ENCODE peak calls at places on chromosomes 13 and 19, in four cellular contexts. R is left ventricle myocardium inferior, S is A549, C is GM20000. F is an unnamed sample.
A peak's percentile ranks its signal among the peaks of the same experiment; 100 is the strongest.

GRCh38 chr19:43983912-43984686 is at the start of gene ZNF155:
- DNase-seq in S (peak; percentile 93), C (peak; percentile 66), R (peak; percentile 90), F (peak; percentile 85)

GRCh38 chr13:51794959-51795358 is 9.0 kb downstream of the DHRS12 start:
- DNase-seq in C (no peak), S (no peak), R (no peak), F (no peak)

GRCh38 chr13:33931397-33931987 is 113.5 kb downstream of the RFC3 start:
- DNase-seq in S (peak; percentile 1), R (no peak), C (peak; percentile 22), F (peak; percentile 44)

GRCh38 chr19:38649305-38650179 is 2.1 kb downstream of the ACTN4 start:
- DNase-seq in R (no peak), C (no peak), S (peak; percentile 89), F (peak; percentile 80)

GRCh38 chr13:106213028-106213427 is 322.4 kb downstream of the EFNB2 start:
- DNase-seq in C (no peak), R (no peak), S (no peak), F (no peak)

GRCh38 chr13:28022848-28023518 is 34.5 kb upstream of the URAD start:
- DNase-seq in S (no peak), R (no peak), C (no peak), F (no peak)

GRCh38 chr19:28402701-28403290 is 810.2 kb downstream of the UQCRFS1 start:
- DNase-seq in S (no peak), C (no peak), R (no peak), F (no peak)

GRCh38 chr13:24491853-24492252 is 20.7 kb downstream of the PARP4 start:
- DNase-seq in S (no peak), R (no peak), C (no peak), F (no peak)

GRCh38 chr13:94435604-94436226 is 43.8 kb downstream of the DCT start:
- DNase-seq in R (no peak), S (peak; percentile 26), C (peak; percentile 41), F (no peak)

GRCh38 chr19:33438987-33439781 is 65.7 kb downstream of the CEBPG start:
- DNase-seq in R (peak; percentile 10), C (no peak), S (no peak), F (no peak)

GRCh38 chr13:50810998-50811397 is 32.5 kb downstream of the DLEU7 start:
- DNase-seq in C (peak; percentile 56), S (no peak), R (no peak), F (no peak)

GRCh38 chr19:38721977-38722773 is 22.1 kb downstream of the CAPN12 start:
- DNase-seq in R (peak; percentile 71), S (no peak), C (no peak), F (peak; percentile 82)

GRCh38 chr13:35936579-35936978 is 194.6 kb downstream of the DCLK1 start:
- DNase-seq in C (no peak), S (no peak), R (no peak), F (no peak)

GRCh38 chr13:107203146-107203847 is 635.4 kb upstream of the ARGLU1 start:
- DNase-seq in C (peak; percentile 6), R (no peak), S (peak; percentile 5), F (peak; percentile 1)

GRCh38 chr13:100646030-100646673 is 28.4 kb downstream of the TMTC4 start:
- DNase-seq in S (peak; percentile 8), C (no peak), R (no peak), F (peak; percentile 5)

GRCh38 chr13:113495494-113496251 is 5.2 kb upstream of the DCUN1D2 start:
- DNase-seq in C (no peak), S (no peak), R (no peak), F (no peak)

GRCh38 chr19:48720251-48720612 is 707 bp upstream of the MAMSTR start:
- DNase-seq in R (peak; percentile 44), S (no peak), C (no peak), F (no peak)

GRCh38 chr19:13795595-13796300 is 505 bp downstream of the ZSWIM4 start:
- DNase-seq in C (peak; percentile 81), S (peak; percentile 20), R (no peak), F (peak; percentile 40)

GRCh38 chr19:7681336-7682174 is 922 bp downstream of the TRAPPC5 start:
- DNase-seq in C (peak; percentile 96), R (peak; percentile 66), S (peak; percentile 79), F (peak; percentile 59)

GRCh38 chr13:35744566-35745203 is 268.2 kb upstream of the MAB21L1 start:
- DNase-seq in R (no peak), C (no peak), S (no peak), F (no peak)

GRCh38 chr13:42041017-42041683 is 7.3 kb upstream of the DGKH start:
- DNase-seq in S (peak; percentile 16), C (peak; percentile 56), R (peak; percentile 53), F (peak; percentile 51)

GRCh38 chr13:110830331-110830730 is 84.5 kb downstream of the ANKRD10 start:
- DNase-seq in C (no peak), R (no peak), S (no peak), F (no peak)

GRCh38 chr13:30033681-30034447 is 183.4 kb upstream of the UBL3 start:
- DNase-seq in C (no peak), S (no peak), R (no peak), F (no peak)

GRCh38 chr13:41411536-41411935 is 45.8 kb upstream of the RGCC start:
- DNase-seq in R (no peak), C (peak; percentile 34), S (no peak), F (peak; percentile 28)

DNA sequence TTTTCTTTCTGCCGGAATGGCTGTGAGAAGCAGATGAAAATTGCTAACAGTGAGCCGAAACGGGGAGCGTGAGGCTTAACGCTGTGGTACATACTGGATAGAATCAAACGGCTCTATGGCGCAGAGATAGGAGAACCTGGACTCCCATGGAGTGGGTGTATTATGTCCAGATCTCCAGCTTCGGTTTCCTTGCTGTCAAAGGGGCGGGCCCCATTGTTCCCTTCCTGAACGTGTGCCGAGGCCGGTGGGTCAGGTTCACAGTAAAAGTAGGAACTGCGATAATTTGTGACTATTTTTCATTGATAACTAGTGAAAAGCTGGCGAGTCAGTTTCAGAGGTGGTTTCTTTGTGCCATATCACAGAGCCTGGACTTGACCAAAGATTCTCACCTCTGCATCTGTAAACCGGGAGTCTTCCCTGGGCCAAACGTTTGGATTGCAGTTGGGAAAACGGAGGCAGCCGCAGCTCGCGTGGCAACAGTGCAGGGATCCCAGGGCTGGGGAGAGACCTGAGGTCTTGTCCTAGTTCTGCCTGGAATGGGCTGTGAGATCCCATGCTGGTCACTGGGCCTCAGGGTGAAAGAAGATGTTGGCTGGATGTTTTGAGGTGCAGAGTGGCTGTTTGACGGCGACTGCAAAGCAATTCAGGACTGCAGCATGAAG is 752 bp downstream of the RPL18A start:
- DNase-seq in R (no peak), S (no peak), C (no peak), F (no peak)
- TF ChIP-seq CTCF in R (no peak), S (no peak), C (no peak), F (no peak)

DNA sequence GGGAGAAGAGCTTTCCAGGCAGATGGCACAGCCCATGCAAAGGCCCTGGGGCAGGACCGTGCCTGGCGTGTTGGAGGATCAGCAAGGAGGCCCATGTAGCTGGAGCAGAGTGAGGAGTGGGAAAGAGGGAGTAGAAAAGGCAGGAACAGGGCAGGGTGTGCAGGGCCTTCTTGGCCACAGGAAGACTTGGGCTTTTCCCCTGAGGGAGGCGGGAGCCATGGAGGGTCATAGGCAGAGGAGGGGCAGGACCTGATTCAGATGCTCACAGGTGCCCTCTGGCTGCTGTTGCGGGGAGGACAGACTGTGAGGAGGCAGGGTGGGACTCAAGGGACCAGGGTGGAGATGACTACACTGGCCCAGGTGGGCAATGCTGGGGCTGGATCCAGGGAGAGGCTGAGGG is 13.8 kb upstream of the PTPRS start:
- DNase-seq in R (no peak), S (no peak), C (peak; percentile 46), F (peak; percentile 33)
- TF ChIP-seq CTCF in R (no peak), S (no peak), C (peak; percentile 39), F (no peak)

GRCh38 chr19:52270266-52270885 is 989 bp downstream of the ZNF766 start:
- DNase-seq in C (peak; percentile 32), R (no peak), S (peak; percentile 47), F (peak; percentile 30)

GRCh38 chr19:52274191-52274590 is 4.8 kb downstream of the ZNF766 start:
- DNase-seq in R (no peak), S (no peak), C (no peak), F (no peak)

GRCh38 chr19:52273301-52273700 is 3.9 kb downstream of the ZNF766 start:
- DNase-seq in C (no peak), S (no peak), R (no peak), F (no peak)

DNA sequence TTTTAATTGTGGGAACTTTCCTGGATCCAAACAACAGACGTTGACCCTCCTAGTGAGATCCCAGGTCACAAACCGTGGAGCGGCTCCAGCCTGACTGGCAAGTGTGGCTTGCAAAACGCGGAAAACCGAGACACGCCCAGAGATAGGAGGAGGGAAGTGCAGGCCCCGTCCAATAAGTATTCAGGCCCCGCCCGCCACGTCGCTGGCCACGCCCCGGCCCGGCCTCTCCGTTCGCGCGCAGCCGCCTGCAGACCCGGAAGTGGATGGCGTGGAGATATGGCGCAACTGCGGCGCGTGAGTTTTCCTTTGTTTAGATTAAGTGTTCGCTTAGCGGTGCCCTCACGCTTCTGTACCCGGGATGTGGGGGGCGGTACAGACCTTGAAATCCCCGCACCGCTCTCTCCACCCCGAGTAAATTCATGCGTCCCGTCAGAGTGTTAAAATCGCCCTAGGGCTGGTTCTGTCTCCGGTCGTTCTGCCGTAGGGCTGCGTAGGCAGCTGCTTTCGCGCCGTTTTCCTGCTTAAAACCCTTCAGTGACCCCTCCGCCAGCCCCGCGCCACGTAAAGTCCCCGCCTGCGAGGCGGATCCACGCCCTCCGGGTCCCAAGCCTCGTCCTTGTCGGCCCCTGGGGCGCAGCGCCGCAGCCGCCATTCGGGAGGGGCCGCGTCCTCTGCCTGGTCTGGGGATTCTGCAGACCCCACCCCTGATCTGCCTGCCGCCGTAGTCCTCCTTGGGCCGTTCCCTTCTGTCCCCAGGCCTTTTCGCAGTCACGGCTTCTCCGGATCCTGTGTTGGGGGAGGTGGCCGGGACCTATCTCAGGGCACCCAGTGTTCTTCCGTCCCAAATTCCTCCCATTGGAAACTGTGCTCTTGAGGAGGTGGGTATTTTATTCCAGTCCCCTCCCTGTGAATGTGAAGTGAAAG is at the start of gene ZNF766:
- DNase-seq in R (peak; percentile 98), C (peak; percentile 96), S (peak; percentile 90), F (peak; percentile 99)
- TF ChIP-seq CTCF in R (no peak), C (no peak), S (no peak), F (no peak)

GRCh38 chr13:23348270-23349126 is 85.0 kb downstream of the SACS start:
- DNase-seq in C (no peak), S (no peak), R (no peak), F (no peak)
- TF ChIP-seq CTCF in C (no peak), S (no peak), R (peak; percentile 34), F (no peak)

DNA sequence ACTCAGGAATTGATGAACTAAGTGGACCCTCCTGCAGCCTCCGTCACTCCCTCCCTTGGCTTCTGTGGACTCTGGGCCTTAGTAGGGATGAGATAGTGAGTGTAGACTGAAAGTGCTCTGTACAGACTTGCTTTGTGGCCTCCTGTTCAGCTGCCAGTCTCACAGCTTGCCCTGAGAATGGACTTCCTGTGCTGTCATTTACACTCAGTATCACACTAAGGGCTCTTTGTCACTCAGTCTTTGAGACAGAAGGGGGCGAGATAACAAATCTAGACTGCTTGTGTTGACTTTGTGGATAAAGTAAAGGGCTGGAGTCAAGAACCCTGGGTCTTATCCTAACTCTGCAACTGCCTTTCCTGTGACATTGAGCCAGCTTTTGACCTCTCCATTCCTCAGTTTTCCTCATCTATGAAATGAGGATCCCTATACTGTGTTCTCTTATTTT is 21.0 kb upstream of the SPRY2 start:
- DNase-seq in C (peak; percentile 36), R (no peak), S (no peak), F (no peak)
- TF ChIP-seq CTCF in C (no peak), R (no peak), S (no peak), F (no peak)

DNA sequence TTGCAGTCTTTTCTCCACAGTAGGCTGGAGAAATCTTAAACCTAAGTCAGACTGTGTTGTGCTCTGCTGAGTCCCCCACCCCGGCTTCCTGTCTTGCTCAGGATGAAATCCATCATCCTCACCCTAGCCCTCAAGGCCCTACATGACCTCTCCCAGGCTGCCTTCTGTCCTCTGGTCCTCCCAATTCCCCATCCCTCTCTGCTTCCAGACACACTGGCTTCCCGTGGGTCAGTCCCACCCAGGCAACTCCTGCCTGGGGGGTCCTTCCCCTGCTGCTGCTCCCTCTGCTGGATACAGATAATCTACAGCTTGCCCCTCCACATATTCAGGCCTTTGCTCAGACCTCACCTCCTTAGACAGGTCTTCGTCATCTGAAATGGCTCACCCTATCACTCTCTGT is 18.4 kb upstream of the CBY2 start:
- DNase-seq in R (no peak), S (no peak), C (no peak), F (no peak)
- TF ChIP-seq CTCF in R (no peak), S (no peak), C (peak; percentile 27), F (no peak)

F was measured in Calu3.